ENCODE peak calls at places on chromosomes 16 and 17, in six cellular contexts. D, R, P, F, I and C are unnamed samples.

GRCh38 chr17:31130286-31131224 is 35.8 kb downstream of the NF1 start:
- DNase-seq in D (peak; percentile 84), R (no peak), P (peak; percentile 37), F (no peak), I (no peak), C (no peak)

GRCh38 chr16:49158029-49158642 is 123.5 kb downstream of the CBLN1 start:
- DNase-seq in D (peak; percentile 14), R (peak; percentile 5), P (peak; percentile 87), F (peak; percentile 82), I (no peak), C (peak; percentile 25)

GRCh38 chr17:31517524-31517923 is 126.0 kb downstream of the RAB11FIP4 start:
- DNase-seq in D (no peak), R (peak; percentile 43), P (peak; percentile 78), F (no peak), I (peak; percentile 17), C (no peak)

GRCh38 chr16:14486520-14487303 is 143.3 kb downstream of the PARN start:
- DNase-seq in D (peak; percentile 76), R (peak; percentile 79), P (peak; percentile 46), F (no peak), I (no peak), C (no peak)

GRCh38 chr16:648786-649589 is at the start of gene WDR90:
- DNase-seq in D (peak; percentile 95), R (peak; percentile 97), P (peak; percentile 97), F (peak; percentile 86), I (peak; percentile 95), C (peak; percentile 94)

GRCh38 chr16:54242199-54242598 is 44.4 kb downstream of the IRX3 start:
- DNase-seq in D (no peak), R (peak; percentile 24), P (peak; percentile 76), F (peak; percentile 29), I (no peak), C (no peak)

GRCh38 chr17:48596735-48597491 is 3.3 kb upstream of the HOXB5 start:
- DNase-seq in D (no peak), R (peak; percentile 64), P (peak; percentile 81), F (no peak), I (no peak), C (no peak)

GRCh38 chr17:77445030-77445907 is 304.5 kb downstream of the SEC14L1 start:
- DNase-seq in D (no peak), R (no peak), P (no peak), F (no peak), I (no peak), C (peak; percentile 84)

GRCh38 chr16:82059161-82059982 is 24.3 kb downstream of the HSD17B2 start:
- DNase-seq in D (no peak), R (no peak), P (no peak), F (no peak), I (no peak), C (no peak)

GRCh38 chr17:39739885-39740356 is 2.2 kb downstream of the GRB7 start:
- DNase-seq in D (no peak), R (peak; percentile 100), P (peak; percentile 55), F (no peak), I (no peak), C (no peak)

GRCh38 chr16:12214509-12214908 is 238.0 kb downstream of the SNX29 start:
- DNase-seq in D (no peak), R (no peak), P (peak; percentile 57), F (no peak), I (no peak), C (no peak)

GRCh38 chr16:12613992-12614661 is 189.6 kb downstream of the CPPED1 start:
- DNase-seq in D (no peak), R (no peak), P (no peak), F (no peak), I (no peak), C (no peak)

GRCh38 chr17:83056583-83057396 is 22.6 kb upstream of the METRNL start:
- DNase-seq in D (no peak), R (no peak), P (no peak), F (no peak), I (no peak), C (no peak)

GRCh38 chr16:19068237-19068815 is 912 bp downstream of the COQ7 start:
- DNase-seq in D (no peak), R (no peak), P (no peak), F (no peak), I (no peak), C (no peak)

GRCh38 chr17:57957120-57957850 is 2.1 kb upstream of the CUEDC1 start:
- DNase-seq in D (no peak), R (no peak), P (no peak), F (no peak), I (no peak), C (no peak)

GRCh38 chr16:70269471-70269870 is 17.7 kb upstream of the EXOSC6 start:
- DNase-seq in D (no peak), R (no peak), P (no peak), F (no peak), I (no peak), C (no peak)

GRCh38 chr17:71484546-71484945 is 636.3 kb upstream of the SOX9 start:
- DNase-seq in D (no peak), R (no peak), P (no peak), F (no peak), I (no peak), C (no peak)

GRCh38 chr17:18877104-18877503 is 19.2 kb downstream of the PRPSAP2 start:
- DNase-seq in D (no peak), R (no peak), P (no peak), F (no peak), I (no peak), C (no peak)

GRCh38 chr17:2179615-2180295 is 123.8 kb downstream of the SMG6 start:
- DNase-seq in D (peak; percentile 81), R (no peak), P (no peak), F (no peak), I (no peak), C (no peak)

GRCh38 chr17:52120465-52120864 is 38.0 kb downstream of the CA10 start:
- DNase-seq in D (no peak), R (no peak), P (no peak), F (no peak), I (no peak), C (no peak)

GRCh38 chr16:70520612-70521297 is 2.6 kb downstream of the COG4 start:
- DNase-seq in D (no peak), R (no peak), P (no peak), F (no peak), I (no peak), C (no peak)

GRCh38 chr17:17508641-17509591 is 12.7 kb upstream of the RASD1 start:
- DNase-seq in D (peak; percentile 7), R (no peak), P (no peak), F (no peak), I (no peak), C (no peak)

GRCh38 chr17:64146418-64147109 is 16.6 kb upstream of the ERN1 start:
- DNase-seq in D (peak; percentile 60), R (peak; percentile 29), P (peak; percentile 57), F (no peak), I (peak; percentile 61), C (peak; percentile 41)

GRCh38 chr17:29709861-29710849 is 87.4 kb upstream of the CORO6 start:
- DNase-seq in D (no peak), R (no peak), P (no peak), F (no peak), I (no peak), C (no peak)

GRCh38 chr16:56325956-56326355 is 99.4 kb downstream of the AMFR start:
- DNase-seq in D (no peak), R (no peak), P (no peak), F (no peak), I (no peak), C (no peak)

GRCh38 chr16:4634768-4635167 is 10.1 kb downstream of the MGRN1 start:
- DNase-seq in D (no peak), R (no peak), P (no peak), F (no peak), I (no peak), C (no peak)

GRCh38 chr17:48037036-48037881 is at the start of gene COPZ2:
- DNase-seq in D (peak; percentile 76), R (peak; percentile 64), P (peak; percentile 61), F (no peak), I (no peak), C (peak; percentile 82)

GRCh38 chr16:2005646-2006045 is 4.0 kb downstream of the ZNF598 start:
- DNase-seq in D (no peak), R (no peak), P (peak; percentile 72), F (no peak), I (no peak), C (no peak)

GRCh38 chr17:66353937-66354401 is 51.6 kb downstream of the PRKCA start:
- DNase-seq in D (no peak), R (no peak), P (no peak), F (no peak), I (no peak), C (no peak)

GRCh38 chr17:49547566-49547965 is 28.1 kb upstream of the NXPH3 start:
- DNase-seq in D (peak; percentile 61), R (no peak), P (no peak), F (no peak), I (no peak), C (no peak)

GRCh38 chr16:6081320-6081976 is 983.9 kb upstream of the EEF2KMT start:
- DNase-seq in D (no peak), R (peak; percentile 60), P (peak; percentile 70), F (peak; percentile 57), I (no peak), C (peak; percentile 5)

GRCh38 chr16:58614212-58614611 is 15.4 kb downstream of the CNOT1 start:
- DNase-seq in D (no peak), R (no peak), P (no peak), F (no peak), I (no peak), C (no peak)

GRCh38 chr17:43562679-43563146 is 16.6 kb upstream of the ETV4 start:
- DNase-seq in D (no peak), R (no peak), P (peak; percentile 58), F (no peak), I (no peak), C (no peak)

GRCh38 chr17:41689497-41690299 is 1.0 kb downstream of the EIF1 start:
- DNase-seq in D (no peak), R (peak; percentile 78), P (peak; percentile 83), F (peak; percentile 68), I (peak; percentile 11), C (peak; percentile 48)